ENCODE peak calls at places on chromosomes 16 and 17, in seven cellular contexts. A is heart right ventricle; E is omental fat pad; S is stimulated activated naive B cell treated with anti-CD40 and anti-IgM and Interleukin-4, amounts not matched to agents 10 μg/mL and 1 μg/mL and 100 μg/mL, for 72 hours; V is sciatic nerve; N is psoas muscle; K is HCT116. X is an unnamed sample.

GRCh38 chr16:5188318-5189025 is 90.9 kb upstream of the EEF2KMT start:
- ATAC-seq in S (no peak), K (no peak), N (no peak), A (no peak), E (no peak), V (no peak), X (no peak)

GRCh38 chr16:30064746-30065111 is 831 bp upstream of the ALDOA start:
- ATAC-seq in E (peak; percentile 34), N (peak; percentile 33), K (peak; percentile 7), A (peak; percentile 59), V (peak; percentile 74), S (no peak), X (no peak)

GRCh38 chr16:58409316-58409973 is 17.2 kb downstream of the GINS3 start:
- ATAC-seq in E (peak; percentile 19), V (peak; percentile 78), S (no peak), N (no peak), A (peak; percentile 78), K (no peak), X (peak; percentile 46)

GRCh38 chr17:79220715-79221291 is 146.2 kb downstream of the ENGASE start:
- ATAC-seq in A (no peak), N (no peak), V (no peak), S (peak; percentile 51), E (no peak), K (peak; percentile 72), X (no peak)

GRCh38 chr17:2090804-2091534 is 36.1 kb downstream of the HIC1 start:
- ATAC-seq in N (no peak), E (peak; percentile 62), V (peak; percentile 82), S (no peak), K (peak; percentile 81), A (peak; percentile 64), X (peak; percentile 86)

GRCh38 chr16:57977418-57978069 is 6.6 kb upstream of the CNGB1 start:
- ATAC-seq in S (no peak), E (no peak), N (no peak), A (no peak), V (no peak), K (peak; percentile 62), X (no peak)

GRCh38 chr17:69870091-69870530 is 204.9 kb upstream of the KCNJ16 start:
- ATAC-seq in A (peak; percentile 46), K (no peak), S (peak; percentile 96), N (peak; percentile 41), V (no peak), E (no peak), X (peak; percentile 22)

GRCh38 chr17:32917081-32917480 is 10.9 kb upstream of the TMEM98 start:
- ATAC-seq in V (no peak), S (no peak), N (no peak), E (no peak), K (no peak), A (no peak), X (no peak)

GRCh38 chr16:69772560-69773254 is 10.6 kb downstream of the WWP2 start:
- ATAC-seq in N (no peak), E (no peak), V (no peak), K (peak; percentile 80), A (no peak), S (peak; percentile 91), X (no peak)

GRCh38 chr17:69427486-69428197 is 13.1 kb downstream of the MAP2K6 start:
- ATAC-seq in N (peak; percentile 51), S (no peak), A (no peak), V (no peak), K (no peak), E (no peak), X (no peak)

GRCh38 chr17:49962599-49963276 is 6.3 kb upstream of the DLX4 start:
- ATAC-seq in V (no peak), A (no peak), N (no peak), E (no peak), S (peak; percentile 53), K (no peak), X (no peak)

GRCh38 chr17:50406578-50406977 is 9.3 kb upstream of the LRRC59 start:
- ATAC-seq in K (no peak), V (no peak), A (no peak), S (no peak), E (no peak), N (no peak), X (no peak)

GRCh38 chr17:40033339-40033738 is 18.1 kb downstream of the CSF3 start:
- ATAC-seq in K (no peak), S (no peak), A (no peak), V (no peak), N (no peak), E (no peak), X (no peak)

GRCh38 chr16:55489119-55489955 is 10.3 kb downstream of the MMP2 start:
- ATAC-seq in N (no peak), S (no peak), E (no peak), K (no peak), V (no peak), A (no peak), X (no peak)

GRCh38 chr17:45307290-45308015 is 9.4 kb downstream of the MAP3K14 start:
- ATAC-seq in S (peak; percentile 70), A (peak; percentile 28), V (peak; percentile 83), K (no peak), E (peak; percentile 78), N (no peak), X (peak; percentile 71)

GRCh38 chr16:3804426-3805016 is 76.0 kb downstream of the CREBBP start:
- ATAC-seq in A (no peak), V (peak; percentile 73), S (no peak), E (no peak), N (no peak), K (no peak), X (no peak)

GRCh38 chr16:27929818-27930217 is 133.7 kb downstream of the GSG1L start:
- ATAC-seq in V (no peak), A (no peak), N (no peak), S (no peak), E (no peak), K (peak; percentile 61), X (no peak)

GRCh38 chr17:80422981-80423380 is 8.0 kb downstream of the ENDOV start:
- ATAC-seq in N (peak; percentile 84), V (no peak), S (no peak), A (peak; percentile 24), E (no peak), K (no peak), X (peak; percentile 29)

GRCh38 chr16:66874079-66874775 is 6.1 kb upstream of the PDP2 start:
- ATAC-seq in E (no peak), V (no peak), K (no peak), S (no peak), A (no peak), N (no peak), X (no peak)

GRCh38 chr16:68093816-68094613 is 8.8 kb downstream of the NFATC3 start:
- ATAC-seq in N (peak; percentile 56), A (peak; percentile 62), S (peak; percentile 84), E (no peak), K (peak; percentile 85), V (peak; percentile 84), X (no peak)

GRCh38 chr16:57637424-57637823 is 9.0 kb downstream of the ADGRG1 start:
- ATAC-seq in E (peak; percentile 6), N (peak; percentile 35), K (no peak), S (no peak), A (peak; percentile 80), V (peak; percentile 50), X (peak; percentile 38)